ENCODE peak calls at places on chromosomes 7 and 10, in seven cellular contexts. O is MM.1S, G is heart left ventricle, R is right atrium auricular region, Y is stomach, M is astrocyte of the cerebellum, U is HepG2. A is an unnamed sample.

GRCh38 chr10:70435241-70436085 is 6.0 kb downstream of the NODAL start:
- DNase-seq in M (no peak), G (no peak), R (no peak), Y (no peak), U (no peak), O (no peak), A (no peak)

GRCh38 chr7:95028683-95029082 is 121.3 kb downstream of the PPP1R9A start:
- DNase-seq in U (peak; percentile 92), G (no peak), R (no peak), O (peak; percentile 44), M (no peak), Y (no peak), A (no peak)

GRCh38 chr10:71319042-71319799 is at the start of gene SLC29A3:
- DNase-seq in O (peak; percentile 83), Y (peak; percentile 85), G (peak; percentile 92), M (peak; percentile 19), R (peak; percentile 78), U (peak; percentile 71), A (peak; percentile 78)

GRCh38 chr10:132851451-132851850 is 65.5 kb upstream of the NKX6-2 start:
- DNase-seq in R (no peak), O (no peak), M (no peak), Y (peak; percentile 55), U (no peak), G (no peak), A (no peak)

GRCh38 chr7:26860361-26860760 is 4.0 kb downstream of the SKAP2 start:
- DNase-seq in O (no peak), Y (no peak), R (no peak), M (no peak), U (peak; percentile 42), G (no peak), A (no peak)

GRCh38 chr10:113000876-113001598 is 51.0 kb downstream of the TCF7L2 start:
- DNase-seq in M (no peak), U (no peak), R (no peak), G (no peak), O (no peak), Y (no peak), A (no peak)

GRCh38 chr10:58140706-58141347 is 126.9 kb downstream of the IPMK start:
- DNase-seq in R (no peak), G (no peak), M (no peak), U (no peak), Y (no peak), O (no peak), A (no peak)

GRCh38 chr10:80545258-80545881 is 7.7 kb downstream of the SH2D4B start:
- DNase-seq in G (no peak), Y (no peak), O (no peak), R (peak; percentile 23), U (no peak), M (no peak), A (no peak)

GRCh38 chr10:46530249-46531186 is 25.9 kb downstream of the GPRIN2 start:
- DNase-seq in G (peak; percentile 39), R (no peak), M (peak; percentile 90), U (peak; percentile 49), Y (peak; percentile 24), O (no peak), A (peak; percentile 98)

GRCh38 chr7:92835851-92836488 is 403 bp downstream of the CDK6 start:
- DNase-seq in M (no peak), O (peak; percentile 36), G (no peak), Y (peak; percentile 28), R (no peak), U (peak; percentile 7), A (peak; percentile 41)

GRCh38 chr10:15244635-15245197 is 76.2 kb upstream of the NMT2 start:
- DNase-seq in U (no peak), R (no peak), M (no peak), G (no peak), Y (no peak), O (no peak), A (no peak)

GRCh38 chr10:30219977-30220751 is 128.9 kb downstream of the MTPAP start:
- DNase-seq in R (no peak), O (no peak), U (peak; percentile 34), M (no peak), Y (no peak), G (no peak), A (peak; percentile 69)
- H3K4me3 ChIP-seq in R (peak overlapping the region; percentile 8), O (no peak overlapping the region), U (peak overlapping the region; percentile 54), M (no peak overlapping the region), Y (no peak overlapping the region), G (no peak overlapping the region), A (peak overlapping the region; percentile 3)

GRCh38 chr10:28738200-28738599 is 60.9 kb downstream of the BAMBI start:
- DNase-seq in O (no peak), U (no peak), Y (no peak), G (no peak), M (no peak), R (no peak), A (no peak)
- TF ChIP-seq CTCF in O (no peak), U (peak; percentile 20), Y (no peak), G (no peak), M (no peak), R (no peak), A (peak; percentile 8)

GRCh38 chr7:106327538-106328481 is 43.0 kb upstream of the NAMPT start:
- DNase-seq in G (no peak), M (no peak), O (no peak), Y (no peak), R (no peak), U (peak; percentile 44), A (no peak)

GRCh38 chr7:106329408-106329807 is 44.6 kb upstream of the NAMPT start:
- DNase-seq in G (no peak), M (no peak), Y (no peak), U (no peak), R (no peak), O (no peak), A (no peak)

GRCh38 chr7:106332186-106332585 is 47.4 kb upstream of the NAMPT start:
- DNase-seq in Y (no peak), O (no peak), G (no peak), R (no peak), M (no peak), U (no peak), A (no peak)

GRCh38 chr7:106329971-106330733 is 45.4 kb upstream of the NAMPT start:
- DNase-seq in M (peak; percentile 49), Y (no peak), O (no peak), G (no peak), R (no peak), U (no peak), A (peak; percentile 61)

DNA sequence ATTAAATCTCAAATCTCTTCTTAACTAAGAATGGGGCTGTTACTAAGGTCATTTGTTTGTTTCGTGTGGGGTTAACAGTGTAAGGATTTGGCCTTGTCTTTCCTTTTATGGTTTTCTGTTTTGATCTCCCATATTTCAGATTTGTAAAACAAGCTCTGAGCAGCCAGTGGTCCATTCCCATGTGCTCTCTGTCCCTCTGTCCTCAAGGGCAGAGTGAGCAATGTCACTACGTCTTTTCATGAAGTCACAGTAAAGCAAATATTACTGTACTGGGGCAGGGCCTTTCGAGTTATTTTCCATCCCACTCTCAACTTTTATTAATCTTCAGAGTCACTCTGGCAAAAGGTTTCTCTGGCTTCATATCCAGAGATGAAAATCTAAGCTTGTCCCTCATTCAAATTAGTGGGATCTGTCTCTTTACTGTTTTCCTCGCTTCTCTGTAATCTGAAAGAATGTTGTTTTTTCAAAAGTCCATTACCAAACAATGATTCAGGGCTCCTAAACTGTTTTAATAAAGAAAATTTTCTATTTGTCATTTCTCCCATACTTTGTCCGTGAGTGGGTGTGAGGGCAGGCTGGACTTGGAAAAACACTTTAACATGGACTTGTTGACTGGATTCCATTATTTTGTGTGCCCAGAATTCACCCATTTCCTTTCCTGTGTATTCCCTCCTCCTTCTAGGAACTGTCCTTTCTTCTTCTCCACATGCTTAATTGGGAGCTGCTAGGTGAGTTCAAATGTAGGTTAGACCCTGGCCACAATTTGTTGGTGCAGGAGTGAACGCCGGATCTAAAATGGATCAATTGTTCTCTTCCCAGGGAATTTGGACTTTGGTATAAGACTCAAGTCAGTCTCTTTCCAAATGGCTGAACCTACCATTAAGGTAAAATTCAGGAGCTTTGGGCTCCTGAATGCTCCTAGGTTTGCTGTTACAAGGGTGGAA is 42.1 kb upstream of the NAMPT start:
- DNase-seq in M (no peak), U (peak; percentile 56), R (no peak), O (no peak), G (no peak), Y (no peak), A (peak; percentile 52)
- H3K4me3 ChIP-seq in M (no peak overlapping the region), U (peak overlapping the region; percentile 63), R (no peak overlapping the region), O (no peak overlapping the region), G (no peak overlapping the region), Y (no peak overlapping the region), A (no peak overlapping the region)

GRCh38 chr10:79068562-79069324 is at the start of gene ZMIZ1:
- DNase-seq in R (peak; percentile 96), M (peak; percentile 80), O (peak; percentile 89), G (peak; percentile 93), Y (peak; percentile 92), U (peak; percentile 88), A (peak; percentile 95)

GRCh38 chr10:79065853-79066252 is 2.9 kb upstream of the ZMIZ1 start:
- DNase-seq in Y (no peak), M (no peak), O (no peak), U (no peak), R (no peak), G (peak; percentile 20), A (no peak)

GRCh38 chr10:79068203-79068561 is 584 bp upstream of the ZMIZ1 start:
- DNase-seq in M (no peak), Y (no peak), U (no peak), R (no peak), G (no peak), O (no peak), A (peak; percentile 26)

GRCh38 chr10:79066460-79067240 is 2.1 kb upstream of the ZMIZ1 start:
- DNase-seq in M (no peak), U (peak; percentile 87), Y (no peak), G (no peak), O (peak; percentile 12), R (peak; percentile 79), A (peak; percentile 33)

DNA sequence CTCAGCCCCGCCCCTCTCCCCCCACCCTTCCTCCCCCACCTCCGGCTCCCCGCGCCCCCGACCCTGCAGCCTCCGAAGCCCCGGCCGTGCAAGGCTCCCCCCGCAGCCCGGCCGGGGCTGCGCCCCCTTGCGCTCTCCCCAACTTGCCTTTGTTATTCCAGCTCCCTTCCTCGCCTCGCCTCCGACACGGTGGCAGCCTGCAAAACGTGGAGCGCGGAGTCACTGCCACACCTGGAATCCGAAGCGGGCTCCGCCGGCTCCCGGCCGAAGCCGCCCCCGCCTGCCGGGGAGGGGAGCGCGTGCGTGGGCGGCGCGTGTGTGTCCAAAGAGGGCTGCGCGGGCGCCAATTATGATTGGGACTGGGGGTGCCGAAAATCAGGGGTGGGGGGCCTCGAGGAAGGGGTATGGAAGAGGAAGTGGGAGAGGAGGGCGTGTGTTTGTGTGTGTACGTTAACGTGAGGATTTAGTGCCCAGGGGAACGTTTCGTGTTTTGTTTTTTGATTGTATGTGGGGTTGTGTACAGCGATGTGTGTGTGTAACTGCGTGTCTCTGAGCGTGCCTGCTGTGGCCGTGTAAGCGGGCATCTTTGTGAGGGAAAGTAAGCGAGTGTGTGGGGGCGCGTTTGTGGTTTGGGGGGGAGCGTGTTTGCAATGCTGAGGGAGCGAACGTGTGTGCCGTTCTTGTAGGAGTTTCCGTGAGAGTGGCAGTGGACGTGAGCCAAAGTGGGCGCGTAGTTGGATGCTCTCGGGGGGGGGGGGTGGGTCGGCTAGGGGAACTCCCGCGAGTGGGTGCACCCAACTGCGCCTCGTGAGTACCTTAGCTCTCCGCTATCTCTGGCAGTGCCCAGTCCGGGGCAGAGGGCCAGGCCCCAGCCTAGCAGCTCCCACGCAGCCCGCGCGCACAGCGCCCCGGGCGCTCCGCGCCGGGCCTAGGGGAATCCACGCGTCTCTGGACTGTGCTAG is 1.2 kb upstream of the ZMIZ1 start:
- DNase-seq in R (peak; percentile 92), M (peak; percentile 84), U (peak; percentile 83), G (peak; percentile 95), Y (peak; percentile 87), O (peak; percentile 76), A (peak; percentile 88)
- TF ChIP-seq CTCF in R (no peak), M (peak; percentile 43), U (peak; percentile 75), G (peak; percentile 5), Y (no peak), O (no peak), A (no peak)